ENCODE peak calls at places on chromosomes 11 and 22, in ten cellular contexts. One of them, this sample, is unnamed.

GRCh38 chr11:110720646-110721283 is 8.5 kb upstream of the ARHGAP20 start:
- DNase-seq in Calu3: no peak
- DNase-seq in iPS-NIHi11: no peak
- DNase-seq in vagina: no peak
- DNase-seq in T-cell: no peak
- DNase-seq in NCI-H1436: no peak
- DNase-seq in activated T-cell treated with anti-CD3 and anti-CD28 coated beads for 4 hours: no peak
- DNase-seq in CD14-positive monocyte: no peak
- DNase-seq in IMR-90: peak; percentile 39
- DNase-seq in GM19239: no peak
- DNase-seq in this sample: no peak

GRCh38 chr22:36938028-36938425 is 24.6 kb downstream of the CSF2RB start:
- DNase-seq in Calu3: no peak
- DNase-seq in iPS-NIHi11: no peak
- DNase-seq in vagina: no peak
- DNase-seq in T-cell: no peak
- DNase-seq in NCI-H1436: no peak
- DNase-seq in activated T-cell treated with anti-CD3 and anti-CD28 coated beads for 4 hours: no peak
- DNase-seq in CD14-positive monocyte: no peak
- DNase-seq in IMR-90: no peak
- DNase-seq in GM19239: no peak
- DNase-seq in this sample: no peak

GRCh38 chr11:7759010-7759409 is 37.7 kb downstream of the OR5P2 start:
- DNase-seq in Calu3: no peak
- DNase-seq in iPS-NIHi11: no peak
- DNase-seq in vagina: no peak
- DNase-seq in T-cell: no peak
- DNase-seq in NCI-H1436: no peak
- DNase-seq in activated T-cell treated with anti-CD3 and anti-CD28 coated beads for 4 hours: no peak
- DNase-seq in CD14-positive monocyte: no peak
- DNase-seq in IMR-90: no peak
- DNase-seq in GM19239: peak; percentile 2
- DNase-seq in this sample: no peak

GRCh38 chr11:75425422-75425821 is 7.6 kb downstream of the KLHL35 start:
- DNase-seq in Calu3: no peak
- DNase-seq in iPS-NIHi11: peak; percentile 81
- DNase-seq in vagina: no peak
- DNase-seq in T-cell: no peak
- DNase-seq in NCI-H1436: no peak
- DNase-seq in activated T-cell treated with anti-CD3 and anti-CD28 coated beads for 4 hours: no peak
- DNase-seq in CD14-positive monocyte: no peak
- DNase-seq in IMR-90: no peak
- DNase-seq in GM19239: no peak
- DNase-seq in this sample: no peak

GRCh38 chr11:111632798-111633197 is 30.5 kb downstream of the SIK2 start:
- DNase-seq in Calu3: no peak
- DNase-seq in iPS-NIHi11: no peak
- DNase-seq in vagina: no peak
- DNase-seq in T-cell: no peak
- DNase-seq in NCI-H1436: no peak
- DNase-seq in activated T-cell treated with anti-CD3 and anti-CD28 coated beads for 4 hours: no peak
- DNase-seq in CD14-positive monocyte: no peak
- DNase-seq in IMR-90: no peak
- DNase-seq in GM19239: no peak
- DNase-seq in this sample: no peak

GRCh38 chr11:96694338-96694737 is 304.5 kb downstream of the JRKL start:
- DNase-seq in Calu3: no peak
- DNase-seq in iPS-NIHi11: no peak
- DNase-seq in vagina: no peak
- DNase-seq in T-cell: no peak
- DNase-seq in NCI-H1436: no peak
- DNase-seq in activated T-cell treated with anti-CD3 and anti-CD28 coated beads for 4 hours: no peak
- DNase-seq in CD14-positive monocyte: no peak
- DNase-seq in IMR-90: no peak
- DNase-seq in GM19239: no peak
- DNase-seq in this sample: no peak

GRCh38 chr22:49765951-49766350 is 61.7 kb downstream of the BRD1 start:
- DNase-seq in Calu3: no peak
- DNase-seq in iPS-NIHi11: no peak
- DNase-seq in vagina: peak; percentile 20
- DNase-seq in T-cell: peak; percentile 22
- DNase-seq in NCI-H1436: no peak
- DNase-seq in activated T-cell treated with anti-CD3 and anti-CD28 coated beads for 4 hours: no peak
- DNase-seq in CD14-positive monocyte: peak; percentile 32
- DNase-seq in IMR-90: no peak
- DNase-seq in GM19239: no peak
- DNase-seq in this sample: no peak

GRCh38 chr11:95279921-95280861 is 49.2 kb upstream of the SESN3 start:
- DNase-seq in Calu3: no peak
- DNase-seq in iPS-NIHi11: peak; percentile 40
- DNase-seq in vagina: no peak
- DNase-seq in T-cell: no peak
- DNase-seq in NCI-H1436: no peak
- DNase-seq in activated T-cell treated with anti-CD3 and anti-CD28 coated beads for 4 hours: no peak
- DNase-seq in CD14-positive monocyte: no peak
- DNase-seq in IMR-90: no peak
- DNase-seq in GM19239: no peak
- DNase-seq in this sample: peak; percentile 26

GRCh38 chr11:117239295-117239694 is 6.8 kb downstream of the RNF214 start:
- DNase-seq in Calu3: no peak
- DNase-seq in iPS-NIHi11: no peak
- DNase-seq in vagina: no peak
- DNase-seq in T-cell: no peak
- DNase-seq in NCI-H1436: no peak
- DNase-seq in activated T-cell treated with anti-CD3 and anti-CD28 coated beads for 4 hours: no peak
- DNase-seq in CD14-positive monocyte: no peak
- DNase-seq in IMR-90: peak; percentile 96
- DNase-seq in GM19239: no peak
- DNase-seq in this sample: no peak

GRCh38 chr11:65147352-65148075 is 13.2 kb upstream of the SYVN1 start:
- DNase-seq in Calu3: no peak
- DNase-seq in iPS-NIHi11: no peak
- DNase-seq in vagina: no peak
- DNase-seq in T-cell: no peak
- DNase-seq in NCI-H1436: no peak
- DNase-seq in activated T-cell treated with anti-CD3 and anti-CD28 coated beads for 4 hours: no peak
- DNase-seq in CD14-positive monocyte: no peak
- DNase-seq in IMR-90: no peak
- DNase-seq in GM19239: no peak
- DNase-seq in this sample: no peak

GRCh38 chr22:35311551-35311999 is 11.9 kb downstream of the TOM1 start:
- DNase-seq in Calu3: no peak
- DNase-seq in iPS-NIHi11: no peak
- DNase-seq in vagina: no peak
- DNase-seq in T-cell: peak; percentile 22
- DNase-seq in NCI-H1436: no peak
- DNase-seq in activated T-cell treated with anti-CD3 and anti-CD28 coated beads for 4 hours: no peak
- DNase-seq in CD14-positive monocyte: no peak
- DNase-seq in IMR-90: no peak
- DNase-seq in GM19239: no peak
- DNase-seq in this sample: no peak

GRCh38 chr11:72814139-72814830 is at the start of gene ATG16L2:
- DNase-seq in Calu3: peak; percentile 94
- DNase-seq in iPS-NIHi11: peak; percentile 95
- DNase-seq in vagina: peak; percentile 89
- DNase-seq in T-cell: peak; percentile 89
- DNase-seq in NCI-H1436: peak; percentile 74
- DNase-seq in activated T-cell treated with anti-CD3 and anti-CD28 coated beads for 4 hours: peak; percentile 82
- DNase-seq in CD14-positive monocyte: peak; percentile 84
- DNase-seq in IMR-90: peak; percentile 76
- DNase-seq in GM19239: peak; percentile 86
- DNase-seq in this sample: peak; percentile 88

GRCh38 chr22:25624486-25624885 is 60.0 kb downstream of the GRK3 start:
- DNase-seq in Calu3: no peak
- DNase-seq in iPS-NIHi11: no peak
- DNase-seq in vagina: no peak
- DNase-seq in T-cell: no peak
- DNase-seq in NCI-H1436: no peak
- DNase-seq in activated T-cell treated with anti-CD3 and anti-CD28 coated beads for 4 hours: no peak
- DNase-seq in CD14-positive monocyte: no peak
- DNase-seq in IMR-90: no peak
- DNase-seq in GM19239: no peak
- DNase-seq in this sample: no peak

GRCh38 chr22:19815093-19815822 is 39.4 kb downstream of the GNB1L start:
- DNase-seq in Calu3: no peak
- DNase-seq in iPS-NIHi11: no peak
- DNase-seq in vagina: peak; percentile 80
- DNase-seq in T-cell: no peak
- DNase-seq in NCI-H1436: no peak
- DNase-seq in activated T-cell treated with anti-CD3 and anti-CD28 coated beads for 4 hours: no peak
- DNase-seq in CD14-positive monocyte: no peak
- DNase-seq in IMR-90: no peak
- DNase-seq in GM19239: no peak
- DNase-seq in this sample: no peak

GRCh38 chr11:72141066-72141465 is 5.5 kb downstream of the FOLR3 start:
- DNase-seq in Calu3: no peak
- DNase-seq in iPS-NIHi11: no peak
- DNase-seq in vagina: no peak
- DNase-seq in T-cell: no peak
- DNase-seq in NCI-H1436: no peak
- DNase-seq in activated T-cell treated with anti-CD3 and anti-CD28 coated beads for 4 hours: no peak
- DNase-seq in CD14-positive monocyte: no peak
- DNase-seq in IMR-90: peak; percentile 90
- DNase-seq in GM19239: no peak
- DNase-seq in this sample: no peak

GRCh38 chr11:62574363-62575057 is 819 bp upstream of the EEF1G start:
- DNase-seq in Calu3: peak; percentile 38
- DNase-seq in iPS-NIHi11: peak; percentile 53
- DNase-seq in vagina: no peak
- DNase-seq in T-cell: no peak
- DNase-seq in NCI-H1436: no peak
- DNase-seq in activated T-cell treated with anti-CD3 and anti-CD28 coated beads for 4 hours: no peak
- DNase-seq in CD14-positive monocyte: no peak
- DNase-seq in IMR-90: peak; percentile 29
- DNase-seq in GM19239: peak; percentile 24
- DNase-seq in this sample: peak; percentile 43

GRCh38 chr11:113026778-113027177 is 65.6 kb downstream of the NCAM1 start:
- DNase-seq in Calu3: no peak
- DNase-seq in iPS-NIHi11: no peak
- DNase-seq in vagina: no peak
- DNase-seq in T-cell: no peak
- DNase-seq in NCI-H1436: no peak
- DNase-seq in activated T-cell treated with anti-CD3 and anti-CD28 coated beads for 4 hours: no peak
- DNase-seq in CD14-positive monocyte: no peak
- DNase-seq in IMR-90: no peak
- DNase-seq in GM19239: no peak
- DNase-seq in this sample: no peak

GRCh38 chr22:46245515-46245914 is 4.6 kb downstream of the CDPF1 start:
- DNase-seq in Calu3: no peak
- DNase-seq in iPS-NIHi11: no peak
- DNase-seq in vagina: no peak
- DNase-seq in T-cell: no peak
- DNase-seq in NCI-H1436: no peak
- DNase-seq in activated T-cell treated with anti-CD3 and anti-CD28 coated beads for 4 hours: no peak
- DNase-seq in CD14-positive monocyte: no peak
- DNase-seq in IMR-90: no peak
- DNase-seq in GM19239: no peak
- DNase-seq in this sample: peak; percentile 49

GRCh38 chr11:6437993-6438392 is 2.8 kb downstream of the HPX start:
- DNase-seq in Calu3: no peak
- DNase-seq in iPS-NIHi11: no peak
- DNase-seq in vagina: no peak
- DNase-seq in T-cell: no peak
- DNase-seq in NCI-H1436: no peak
- DNase-seq in activated T-cell treated with anti-CD3 and anti-CD28 coated beads for 4 hours: no peak
- DNase-seq in CD14-positive monocyte: peak; percentile 55
- DNase-seq in IMR-90: no peak
- DNase-seq in GM19239: no peak
- DNase-seq in this sample: no peak

GRCh38 chr22:46696225-46696518 is 41.9 kb downstream of the CERK start:
- DNase-seq in Calu3: no peak
- DNase-seq in iPS-NIHi11: peak; percentile 46
- DNase-seq in vagina: no peak
- DNase-seq in T-cell: no peak
- DNase-seq in NCI-H1436: no peak
- DNase-seq in activated T-cell treated with anti-CD3 and anti-CD28 coated beads for 4 hours: no peak
- DNase-seq in CD14-positive monocyte: no peak
- DNase-seq in IMR-90: no peak
- DNase-seq in GM19239: no peak
- DNase-seq in this sample: no peak

GRCh38 chr11:92759571-92760214 is 209.8 kb upstream of the MTNR1B start:
- DNase-seq in Calu3: peak; percentile 4
- DNase-seq in iPS-NIHi11: no peak
- DNase-seq in vagina: no peak
- DNase-seq in T-cell: no peak
- DNase-seq in NCI-H1436: no peak
- DNase-seq in activated T-cell treated with anti-CD3 and anti-CD28 coated beads for 4 hours: no peak
- DNase-seq in CD14-positive monocyte: no peak
- DNase-seq in IMR-90: no peak
- DNase-seq in GM19239: no peak
- DNase-seq in this sample: peak; percentile 13

GRCh38 chr11:95443386-95443785 is 212.4 kb upstream of the SESN3 start:
- DNase-seq in Calu3: no peak
- DNase-seq in iPS-NIHi11: no peak
- DNase-seq in vagina: no peak
- DNase-seq in T-cell: no peak
- DNase-seq in NCI-H1436: no peak
- DNase-seq in activated T-cell treated with anti-CD3 and anti-CD28 coated beads for 4 hours: no peak
- DNase-seq in CD14-positive monocyte: no peak
- DNase-seq in IMR-90: no peak
- DNase-seq in GM19239: peak; percentile 23
- DNase-seq in this sample: no peak

GRCh38 chr11:24064309-24064903 is 432.4 kb upstream of the LUZP2 start:
- DNase-seq in Calu3: no peak
- DNase-seq in iPS-NIHi11: peak; percentile 37
- DNase-seq in vagina: no peak
- DNase-seq in T-cell: no peak
- DNase-seq in NCI-H1436: no peak
- DNase-seq in activated T-cell treated with anti-CD3 and anti-CD28 coated beads for 4 hours: no peak
- DNase-seq in CD14-positive monocyte: no peak
- DNase-seq in IMR-90: no peak
- DNase-seq in GM19239: no peak
- DNase-seq in this sample: no peak

GRCh38 chr11:80719292-80719646 is 1278.4 kb upstream of the TENM4 start:
- DNase-seq in Calu3: no peak
- DNase-seq in iPS-NIHi11: no peak
- DNase-seq in vagina: no peak
- DNase-seq in T-cell: no peak
- DNase-seq in NCI-H1436: no peak
- DNase-seq in activated T-cell treated with anti-CD3 and anti-CD28 coated beads for 4 hours: no peak
- DNase-seq in CD14-positive monocyte: no peak
- DNase-seq in IMR-90: no peak
- DNase-seq in GM19239: no peak
- DNase-seq in this sample: no peak

GRCh38 chr11:69896250-69896649 is 77.0 kb upstream of the FGF3 start:
- DNase-seq in Calu3: no peak
- DNase-seq in iPS-NIHi11: no peak
- DNase-seq in vagina: no peak
- DNase-seq in T-cell: no peak
- DNase-seq in NCI-H1436: no peak
- DNase-seq in activated T-cell treated with anti-CD3 and anti-CD28 coated beads for 4 hours: no peak
- DNase-seq in CD14-positive monocyte: no peak
- DNase-seq in IMR-90: peak; percentile 68
- DNase-seq in GM19239: no peak
- DNase-seq in this sample: no peak

GRCh38 chr11:19577849-19578619 is 134.6 kb upstream of the NAV2 start:
- DNase-seq in Calu3: no peak
- DNase-seq in iPS-NIHi11: no peak
- DNase-seq in vagina: peak; percentile 95
- DNase-seq in T-cell: no peak
- DNase-seq in NCI-H1436: no peak
- DNase-seq in activated T-cell treated with anti-CD3 and anti-CD28 coated beads for 4 hours: no peak
- DNase-seq in CD14-positive monocyte: no peak
- DNase-seq in IMR-90: peak; percentile 66
- DNase-seq in GM19239: no peak
- DNase-seq in this sample: peak; percentile 28

GRCh38 chr11:129639300-129639699 is 176.3 kb upstream of the TMEM45B start:
- DNase-seq in Calu3: peak; percentile 19
- DNase-seq in iPS-NIHi11: no peak
- DNase-seq in vagina: no peak
- DNase-seq in T-cell: no peak
- DNase-seq in NCI-H1436: no peak
- DNase-seq in activated T-cell treated with anti-CD3 and anti-CD28 coated beads for 4 hours: no peak
- DNase-seq in CD14-positive monocyte: no peak
- DNase-seq in IMR-90: peak; percentile 99
- DNase-seq in GM19239: no peak
- DNase-seq in this sample: no peak

GRCh38 chr11:16088774-16089173 is 267.6 kb downstream of the SOX6 start:
- DNase-seq in Calu3: no peak
- DNase-seq in iPS-NIHi11: no peak
- DNase-seq in vagina: no peak
- DNase-seq in T-cell: no peak
- DNase-seq in NCI-H1436: no peak
- DNase-seq in activated T-cell treated with anti-CD3 and anti-CD28 coated beads for 4 hours: no peak
- DNase-seq in CD14-positive monocyte: no peak
- DNase-seq in IMR-90: no peak
- DNase-seq in GM19239: no peak
- DNase-seq in this sample: no peak

This sample was measured in body of pancreas.